ENCODE peak calls at places on chromosome 3, in four cellular contexts. One of them, this sample, is unnamed.

GRCh38 chr3:23805881-23806321 is at the start of gene UBE2E1:
- DNase-seq in HCT116: peak; percentile 10
- DNase-seq in K562: peak; percentile 73
- DNase-seq in Panc1: no peak
- DNase-seq in this sample: peak; percentile 38

GRCh38 chr3:5707794-5708193 is 520.3 kb downstream of the EDEM1 start:
- DNase-seq in HCT116: no peak
- DNase-seq in K562: no peak
- DNase-seq in Panc1: no peak
- DNase-seq in this sample: no peak

GRCh38 chr3:100366424-100366823 is 31.9 kb downstream of the NIT2 start:
- DNase-seq in HCT116: no peak
- DNase-seq in K562: no peak
- DNase-seq in Panc1: no peak
- DNase-seq in this sample: no peak

GRCh38 chr3:195813916-195814486 is 2.3 kb upstream of the MUC4 start:
- DNase-seq in HCT116: no peak
- DNase-seq in K562: no peak
- DNase-seq in Panc1: no peak
- DNase-seq in this sample: no peak

GRCh38 chr3:74033366-74033765 is 408.6 kb upstream of the PDZRN3 start:
- DNase-seq in HCT116: no peak
- DNase-seq in K562: no peak
- DNase-seq in Panc1: no peak
- DNase-seq in this sample: no peak

GRCh38 chr3:5072100-5072816 is 49.8 kb upstream of the ARL8B start:
- DNase-seq in HCT116: no peak
- DNase-seq in K562: no peak
- DNase-seq in Panc1: no peak
- DNase-seq in this sample: no peak

GRCh38 chr3:175288616-175289015 is 429.5 kb downstream of the NAALADL2 start:
- DNase-seq in HCT116: no peak
- DNase-seq in K562: no peak
- DNase-seq in Panc1: no peak
- DNase-seq in this sample: no peak

GRCh38 chr3:169389211-169389924 is 274.1 kb downstream of the MECOM start:
- DNase-seq in HCT116: no peak
- DNase-seq in K562: no peak
- DNase-seq in Panc1: no peak
- DNase-seq in this sample: peak; percentile 21

GRCh38 chr3:122021811-122022401 is at the start of gene ILDR1:
- DNase-seq in HCT116: peak; percentile 26
- DNase-seq in K562: peak; percentile 20
- DNase-seq in Panc1: no peak
- DNase-seq in this sample: no peak

GRCh38 chr3:125050486-125051172 is 5.2 kb downstream of the HEG1 start:
- DNase-seq in HCT116: no peak
- DNase-seq in K562: no peak
- DNase-seq in Panc1: no peak
- DNase-seq in this sample: no peak

GRCh38 chr3:52094591-52095485 is 38.5 kb upstream of the DUSP7 start:
- DNase-seq in HCT116: no peak
- DNase-seq in K562: no peak
- DNase-seq in Panc1: no peak
- DNase-seq in this sample: no peak

GRCh38 chr3:37125702-37126101 is 48.7 kb downstream of the LRRFIP2 start:
- DNase-seq in HCT116: no peak
- DNase-seq in K562: no peak
- DNase-seq in Panc1: no peak
- DNase-seq in this sample: no peak

GRCh38 chr3:105387122-105387751 is 20.5 kb downstream of the ALCAM start:
- DNase-seq in HCT116: no peak
- DNase-seq in K562: no peak
- DNase-seq in Panc1: no peak
- DNase-seq in this sample: peak; percentile 93

GRCh38 chr3:134373942-134374790 is at the start of gene AMOTL2:
- DNase-seq in HCT116: peak; percentile 87
- DNase-seq in K562: peak; percentile 46
- DNase-seq in Panc1: peak; percentile 67
- DNase-seq in this sample: peak; percentile 89

GRCh38 chr3:55416381-55416821 is 70.7 kb downstream of the WNT5A start:
- DNase-seq in HCT116: no peak
- DNase-seq in K562: no peak
- DNase-seq in Panc1: no peak
- DNase-seq in this sample: no peak

GRCh38 chr3:168997488-168997887 is 666.0 kb downstream of the MECOM start:
- DNase-seq in HCT116: no peak
- DNase-seq in K562: no peak
- DNase-seq in Panc1: no peak
- DNase-seq in this sample: peak; percentile 10

GRCh38 chr3:13009132-13009945 is 63.9 kb downstream of the IQSEC1 start:
- DNase-seq in HCT116: no peak
- DNase-seq in K562: peak; percentile 36
- DNase-seq in Panc1: no peak
- DNase-seq in this sample: no peak

GRCh38 chr3:155809181-155809580 is 3.1 kb upstream of the C3orf33 start:
- DNase-seq in HCT116: no peak
- DNase-seq in K562: no peak
- DNase-seq in Panc1: no peak
- DNase-seq in this sample: no peak

GRCh38 chr3:174533286-174533685 is 325.8 kb upstream of the NAALADL2 start:
- DNase-seq in HCT116: no peak
- DNase-seq in K562: no peak
- DNase-seq in Panc1: no peak
- DNase-seq in this sample: no peak

GRCh38 chr3:23633261-23633960 is 172.3 kb upstream of the UBE2E1 start:
- DNase-seq in HCT116: no peak
- DNase-seq in K562: no peak
- DNase-seq in Panc1: no peak
- DNase-seq in this sample: no peak

GRCh38 chr3:184562875-184563568 is 1.4 kb downstream of the EPHB3 start:
- DNase-seq in HCT116: no peak
- DNase-seq in K562: no peak
- DNase-seq in Panc1: no peak
- DNase-seq in this sample: no peak

GRCh38 chr3:124053871-124054270 is 61.9 kb upstream of the ROPN1 start:
- DNase-seq in HCT116: no peak
- DNase-seq in K562: no peak
- DNase-seq in Panc1: no peak
- DNase-seq in this sample: no peak

GRCh38 chr3:42489937-42490227 is 12.6 kb upstream of the VIPR1 start:
- DNase-seq in HCT116: no peak
- DNase-seq in K562: no peak
- DNase-seq in Panc1: no peak
- DNase-seq in this sample: no peak

GRCh38 chr3:14143271-14143605 is 18.4 kb downstream of the TMEM43 start:
- DNase-seq in HCT116: no peak
- DNase-seq in K562: no peak
- DNase-seq in Panc1: no peak
- DNase-seq in this sample: no peak

GRCh38 chr3:125120370-125121122 is 64.7 kb upstream of the HEG1 start:
- DNase-seq in HCT116: no peak
- DNase-seq in K562: no peak
- DNase-seq in Panc1: no peak
- DNase-seq in this sample: no peak

GRCh38 chr3:136883967-136884720 is 22.1 kb downstream of the NCK1 start:
- DNase-seq in HCT116: no peak
- DNase-seq in K562: no peak
- DNase-seq in Panc1: no peak
- DNase-seq in this sample: no peak

GRCh38 chr3:159632847-159633246 is 355.8 kb upstream of the IL12A start:
- DNase-seq in HCT116: no peak
- DNase-seq in K562: no peak
- DNase-seq in Panc1: no peak
- DNase-seq in this sample: no peak

GRCh38 chr3:59424268-59425010 is 374.6 kb upstream of the CFAP20DC start:
- DNase-seq in HCT116: no peak
- DNase-seq in K562: no peak
- DNase-seq in Panc1: no peak
- DNase-seq in this sample: no peak

GRCh38 chr3:24504765-24505164 is 10.1 kb upstream of the THRB start:
- DNase-seq in HCT116: no peak
- DNase-seq in K562: no peak
- DNase-seq in Panc1: no peak
- DNase-seq in this sample: no peak

GRCh38 chr3:42807929-42808328 is 1.3 kb upstream of the ACKR2 start:
- DNase-seq in HCT116: no peak
- DNase-seq in K562: no peak
- DNase-seq in Panc1: no peak
- DNase-seq in this sample: no peak

GRCh38 chr3:141952611-141953010 is 76.2 kb downstream of the ATP1B3 start:
- DNase-seq in HCT116: no peak
- DNase-seq in K562: no peak
- DNase-seq in Panc1: no peak
- DNase-seq in this sample: no peak

GRCh38 chr3:46923559-46924350 is 46.2 kb downstream of the PTH1R start:
- DNase-seq in HCT116: no peak
- DNase-seq in K562: peak; percentile 75
- DNase-seq in Panc1: no peak
- DNase-seq in this sample: peak; percentile 31

GRCh38 chr3:87867001-87867400 is 191.8 kb downstream of the CGGBP1 start:
- DNase-seq in HCT116: no peak
- DNase-seq in K562: no peak
- DNase-seq in Panc1: no peak
- DNase-seq in this sample: no peak

GRCh38 chr3:113105980-113106379 is 105.4 kb upstream of the BOC start:
- DNase-seq in HCT116: no peak
- DNase-seq in K562: no peak
- DNase-seq in Panc1: no peak
- DNase-seq in this sample: no peak

GRCh38 chr3:51955893-51956770 is 951 bp downstream of the GPR62 start:
- DNase-seq in HCT116: no peak
- DNase-seq in K562: no peak
- DNase-seq in Panc1: no peak
- DNase-seq in this sample: no peak

GRCh38 chr3:11769704-11770103 is 77.0 kb downstream of the TAMM41 start:
- DNase-seq in HCT116: no peak
- DNase-seq in K562: no peak
- DNase-seq in Panc1: no peak
- DNase-seq in this sample: no peak

GRCh38 chr3:52851348-52851747 is 16.5 kb upstream of the MUSTN1 start:
- DNase-seq in HCT116: peak; percentile 38
- DNase-seq in K562: peak; percentile 70
- DNase-seq in Panc1: peak; percentile 28
- DNase-seq in this sample: peak; percentile 58

GRCh38 chr3:175129571-175129970 is 270.4 kb downstream of the NAALADL2 start:
- DNase-seq in HCT116: no peak
- DNase-seq in K562: no peak
- DNase-seq in Panc1: no peak
- DNase-seq in this sample: no peak

GRCh38 chr3:42256135-42256819 is 9.7 kb downstream of the CCK start:
- DNase-seq in HCT116: peak; percentile 77
- DNase-seq in K562: no peak
- DNase-seq in Panc1: no peak
- DNase-seq in this sample: no peak

GRCh38 chr3:181613191-181613590 is 98.5 kb upstream of the SOX2 start:
- DNase-seq in HCT116: no peak
- DNase-seq in K562: no peak
- DNase-seq in Panc1: no peak
- DNase-seq in this sample: no peak

GRCh38 chr3:183309276-183309675 is 56.2 kb downstream of the B3GNT5 start:
- DNase-seq in HCT116: no peak
- DNase-seq in K562: no peak
- DNase-seq in Panc1: no peak
- DNase-seq in this sample: peak; percentile 19
- TF ChIP-seq TCF7L2 in HCT116: no peak
- TF ChIP-seq TCF7L2 in K562: no peak
- TF ChIP-seq TCF7L2 in Panc1: no peak
- TF ChIP-seq TCF7L2 in this sample: no peak

GRCh38 chr3:66073464-66074141 is 34.9 kb upstream of the MAGI1 start:
- DNase-seq in HCT116: no peak
- DNase-seq in K562: no peak
- DNase-seq in Panc1: no peak
- DNase-seq in this sample: peak; percentile 88

GRCh38 chr3:66076861-66077495 is 38.3 kb upstream of the MAGI1 start:
- DNase-seq in HCT116: no peak
- DNase-seq in K562: no peak
- DNase-seq in Panc1: no peak
- DNase-seq in this sample: no peak

GRCh38 chr3:66077973-66078372 is 39.3 kb upstream of the MAGI1 start:
- DNase-seq in HCT116: no peak
- DNase-seq in K562: no peak
- DNase-seq in Panc1: no peak
- DNase-seq in this sample: no peak

GRCh38 chr3:66080167-66080566 is 41.4 kb upstream of the MAGI1 start:
- DNase-seq in HCT116: no peak
- DNase-seq in K562: no peak
- DNase-seq in Panc1: no peak
- DNase-seq in this sample: no peak

DNA sequence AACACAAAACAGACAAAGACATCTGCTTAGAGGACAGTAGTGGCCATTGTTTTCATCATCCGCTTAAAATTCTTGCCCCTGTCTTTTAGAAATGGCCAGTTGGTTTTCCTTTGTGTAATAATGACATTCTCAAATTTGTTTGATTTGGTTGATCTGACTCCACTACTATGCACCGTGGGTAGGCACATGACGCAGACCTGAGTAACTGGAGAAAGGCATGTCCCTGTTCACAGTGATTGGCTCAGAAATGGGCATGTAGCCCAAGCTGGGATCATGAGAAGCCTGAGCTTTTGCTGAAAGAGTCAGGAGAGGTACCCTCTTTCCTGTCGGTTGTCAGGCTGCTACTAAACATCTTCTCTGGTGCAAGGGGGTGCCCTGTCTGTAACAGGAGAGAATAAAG is 36.6 kb upstream of the MAGI1 start:
- DNase-seq in HCT116: no peak
- DNase-seq in K562: no peak
- DNase-seq in Panc1: no peak
- DNase-seq in this sample: peak; percentile 9
- TF ChIP-seq TCF7L2 in HCT116: no peak
- TF ChIP-seq TCF7L2 in K562: no peak
- TF ChIP-seq TCF7L2 in Panc1: no peak
- TF ChIP-seq TCF7L2 in this sample: no peak

GRCh38 chr3:114834175-114834940 is 312.7 kb downstream of the ZBTB20 start:
- DNase-seq in HCT116: no peak
- DNase-seq in K562: no peak
- DNase-seq in Panc1: no peak
- DNase-seq in this sample: no peak
- TF ChIP-seq TCF7L2 in HCT116: no peak
- TF ChIP-seq TCF7L2 in K562: no peak
- TF ChIP-seq TCF7L2 in Panc1: no peak
- TF ChIP-seq TCF7L2 in this sample: no peak

DNA sequence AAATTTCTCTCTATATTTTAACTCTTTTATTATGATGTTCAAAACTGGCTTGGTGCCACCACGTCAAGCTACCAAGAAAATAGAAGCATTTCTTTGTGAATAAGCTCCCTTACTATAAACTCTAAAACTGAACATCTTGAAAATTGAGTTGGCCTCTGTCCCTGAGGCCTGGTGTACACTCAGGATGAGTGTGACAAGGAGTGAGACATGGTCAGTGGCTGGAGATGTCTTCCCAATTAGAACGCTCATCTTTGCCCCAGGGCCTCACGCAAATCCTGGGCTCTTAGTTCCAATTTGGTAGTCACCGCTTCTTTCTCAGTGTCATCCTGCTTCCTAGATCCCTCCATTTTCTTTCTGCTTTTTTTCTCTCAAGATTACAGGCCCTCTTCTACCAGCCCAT is 26.2 kb downstream of the SLC2A2 start:
- DNase-seq in HCT116: no peak
- DNase-seq in K562: no peak
- DNase-seq in Panc1: no peak
- DNase-seq in this sample: no peak
- TF ChIP-seq TCF7L2 in HCT116: no peak
- TF ChIP-seq TCF7L2 in K562: no peak
- TF ChIP-seq TCF7L2 in Panc1: no peak
- TF ChIP-seq TCF7L2 in this sample: no peak